ENCODE peak calls at places on chromosomes 16 and 17, in five cellular contexts. F is activated gamma-delta T cell treated with anti-CD3 and anti-CD28 coated beads, Interleukin-2, amount 50 U/mL, for 16 hours; N is amygdala; I is glutamatergic neuron; O is T47D. X is an unnamed sample.

GRCh38 chr17:44765965-44766364 is 7.2 kb downstream of the ADAM11 start:
- DNase-seq in F (no peak), N (no peak), I (no peak), O (no peak), X (no peak)

GRCh38 chr17:78421534-78422266 is 43.3 kb downstream of the PGS1 start:
- DNase-seq in F (peak; percentile 53), N (no peak), I (peak; percentile 89), O (peak; percentile 90), X (peak; percentile 51)

GRCh38 chr17:35373984-35374765 is 754 bp upstream of the SLFN11 start:
- DNase-seq in F (peak; percentile 7), N (no peak), I (peak; percentile 46), O (peak; percentile 44), X (peak; percentile 11)

GRCh38 chr17:21282850-21283249 is 1.7 kb upstream of the MAP2K3 start:
- DNase-seq in F (no peak), N (no peak), I (no peak), O (no peak), X (no peak)

GRCh38 chr16:86768231-86768791 is 190.0 kb downstream of the FOXL1 start:
- DNase-seq in F (no peak), N (no peak), I (no peak), O (no peak), X (no peak)

GRCh38 chr17:79461041-79461440 is 149.8 kb downstream of the RBFOX3 start:
- DNase-seq in F (no peak), N (no peak), I (no peak), O (no peak), X (no peak)

GRCh38 chr16:88195021-88195581 is 187.7 kb upstream of the ZNF469 start:
- DNase-seq in F (no peak), N (no peak), I (no peak), O (no peak), X (no peak)

GRCh38 chr16:81491522-81492188 is 47.0 kb downstream of the CMIP start:
- DNase-seq in F (no peak), N (no peak), I (no peak), O (no peak), X (no peak)

GRCh38 chr16:85918436-85918835 is 19.5 kb downstream of the IRF8 start:
- DNase-seq in F (no peak), N (no peak), I (no peak), O (no peak), X (no peak)

GRCh38 chr17:17685775-17686291 is 4.6 kb downstream of the RAI1 start:
- DNase-seq in F (no peak), N (no peak), I (no peak), O (no peak), X (no peak)

GRCh38 chr17:50825188-50825587 is 10.2 kb upstream of the WFIKKN2 start:
- DNase-seq in F (no peak), N (no peak), I (no peak), O (no peak), X (no peak)